ENCODE peak calls at places on chromosomes 13 and 19, in nine cellular contexts. O is cardiac muscle cell; G is EL; L is WTC11; H is mesendoderm; I is stimulated activated CD4-positive, alpha-beta T cell treated with anti-CD3 and anti-CD28 coated beads, Interleukin-2, amount 100 ng/mL, for 48 hours; J is anterior cingulate cortex; D is EH; Z is lower leg skin. X is an unnamed sample.

GRCh38 chr13:20566424-20566916 is 487 bp upstream of the IFT88 start:
- DNase-seq in G (peak), D (peak), I (no peak), Z (peak), O (no peak), H (peak), J (peak), L (no peak), X (peak)

GRCh38 chr13:44396295-44396962 is 22.8 kb downstream of the SERP2 start:
- DNase-seq in H (peak), O (no peak), G (no peak), D (no peak), L (no peak), J (no peak), Z (no peak), I (no peak), X (no peak)

GRCh38 chr13:59094149-59094548 is 1069.6 kb downstream of the DIAPH3 start:
- DNase-seq in Z (no peak), G (no peak), D (no peak), H (no peak), L (no peak), I (no peak), O (no peak), J (no peak), X (no peak)

GRCh38 chr13:32674503-32674902 is 88.3 kb downstream of the PDS5B start:
- DNase-seq in H (no peak), O (no peak), I (no peak), J (no peak), G (no peak), D (no peak), Z (no peak), L (no peak), X (no peak)

GRCh38 chr13:69720278-69720983 is 387.2 kb upstream of the ATXN8OS start:
- DNase-seq in L (no peak), H (no peak), O (no peak), J (no peak), D (no peak), I (no peak), G (no peak), Z (no peak), X (no peak)

GRCh38 chr19:12346896-12347295 is 13.5 kb upstream of the ZNF563 start:
- DNase-seq in G (no peak), L (no peak), I (no peak), O (no peak), D (no peak), H (no peak), J (no peak), Z (no peak), X (no peak)

GRCh38 chr19:1396768-1397679 is 4.3 kb downstream of the GAMT start:
- DNase-seq in Z (no peak), J (no peak), H (no peak), I (no peak), G (no peak), L (no peak), O (no peak), D (no peak), X (no peak)

GRCh38 chr19:54233941-54234340 is 8.6 kb downstream of the LILRA6 start:
- DNase-seq in J (no peak), D (no peak), I (no peak), L (no peak), H (no peak), Z (no peak), O (no peak), G (no peak), X (no peak)

GRCh38 chr13:26881154-26881553 is 120.6 kb upstream of the GPR12 start:
- DNase-seq in I (no peak), J (no peak), D (peak), H (no peak), G (peak), O (no peak), Z (no peak), L (no peak), X (no peak)

GRCh38 chr13:78100481-78100880 is 181.8 kb upstream of the EDNRB start:
- DNase-seq in O (no peak), H (no peak), D (peak), L (no peak), G (peak), Z (no peak), I (no peak), J (no peak), X (no peak)

GRCh38 chr13:98476106-98476505 is 100.8 kb downstream of the STK24 start:
- DNase-seq in L (peak), Z (no peak), D (no peak), H (peak), O (no peak), G (no peak), I (peak), J (no peak), X (no peak)

GRCh38 chr19:18023596-18024212 is 15.7 kb downstream of the ARRDC2 start:
- DNase-seq in O (no peak), L (no peak), J (no peak), D (no peak), I (no peak), H (no peak), Z (peak), G (no peak), X (no peak)

GRCh38 chr13:78768950-78769349 is 110.0 kb upstream of the OBI1 start:
- DNase-seq in L (no peak), Z (no peak), H (no peak), I (no peak), D (no peak), J (no peak), O (no peak), G (no peak), X (no peak)

GRCh38 chr13:35855531-35856019 is 275.6 kb downstream of the DCLK1 start:
- DNase-seq in G (peak), H (peak), L (peak), O (no peak), Z (peak), I (no peak), D (peak), J (peak), X (peak)

GRCh38 chr13:51148952-51149573 is 38.0 kb upstream of the C13orf42 start:
- DNase-seq in G (peak), Z (no peak), I (no peak), J (peak), O (peak), H (peak), D (peak), L (peak), X (peak)

GRCh38 chr13:27533155-27533643 is 82.8 kb upstream of the MTIF3 start:
- DNase-seq in H (peak), O (peak), G (peak), J (no peak), I (peak), D (peak), L (peak), Z (peak), X (peak)

GRCh38 chr13:89688908-89689307 is 1658.6 kb upstream of the MIR17HG start:
- DNase-seq in I (no peak), J (peak), L (no peak), H (no peak), O (no peak), Z (no peak), G (no peak), D (no peak), X (no peak)

GRCh38 chr19:48330012-48330681 is 4.8 kb downstream of the EMP3 start:
- DNase-seq in Z (peak), J (peak), O (peak), D (peak), H (peak), G (no peak), L (peak), I (peak), X (no peak)

GRCh38 chr13:67662997-67663396 is 432.9 kb upstream of the PCDH9 start:
- DNase-seq in H (no peak), Z (no peak), I (no peak), G (no peak), O (no peak), D (no peak), L (no peak), J (no peak), X (no peak)

GRCh38 chr13:53631511-53631910 is 602.9 kb downstream of the OLFM4 start:
- DNase-seq in O (no peak), Z (no peak), D (no peak), I (no peak), J (no peak), H (peak), L (no peak), G (no peak), X (no peak)

GRCh38 chr13:96810104-96810503 is 184.2 kb downstream of the OXGR1 start:
- DNase-seq in G (no peak), O (no peak), D (no peak), I (no peak), H (no peak), J (no peak), Z (no peak), L (no peak), X (no peak)

GRCh38 chr13:59261928-59262488 is 901.7 kb downstream of the DIAPH3 start:
- DNase-seq in I (no peak), J (no peak), O (peak), G (no peak), L (no peak), Z (no peak), H (peak), D (no peak), X (peak)

GRCh38 chr19:10418281-10419199 is 1.8 kb upstream of the PDE4A start:
- DNase-seq in D (peak), H (peak), L (peak), I (no peak), G (no peak), O (peak), J (peak), Z (no peak), X (no peak)

GRCh38 chr19:18733196-18733647 is 49.7 kb downstream of the CRTC1 start:
- DNase-seq in G (no peak), J (no peak), L (no peak), O (no peak), Z (no peak), D (peak), I (no peak), H (no peak), X (no peak)

GRCh38 chr13:98918771-98919170 is 59.1 kb downstream of the DOCK9 start:
- DNase-seq in I (no peak), H (no peak), D (no peak), O (no peak), Z (no peak), J (no peak), L (no peak), G (no peak), X (no peak)

GRCh38 chr13:113579686-113580085 is 4.9 kb upstream of the TFDP1 start:
- DNase-seq in Z (no peak), L (no peak), G (no peak), H (no peak), O (no peak), I (no peak), J (no peak), D (no peak), X (no peak)

X was measured in NCI-H460.